ENCODE peak calls at places on chromosomes 13 and 19, in seven cellular contexts. C, O, V, T, W, N and Q are unnamed samples.
A peak's percentile ranks its signal among the peaks of the same experiment; 100 is the strongest.

GRCh38 chr13:42525035-42525504 is 48.9 kb upstream of the TNFSF11 start:
- DNase-seq in T (no peak), V (peak; percentile 77), O (peak; percentile 80), W (no peak), C (no peak), N (peak; percentile 70), Q (no peak)

GRCh38 chr13:68304287-68304893 is 1074.3 kb upstream of the PCDH9 start:
- DNase-seq in O (no peak), W (no peak), C (no peak), V (peak; percentile 3), T (no peak), N (peak; percentile 8), Q (peak; percentile 58)

GRCh38 chr19:35278578-35279284 is 3.6 kb upstream of the HAMP start:
- DNase-seq in T (no peak), O (no peak), W (no peak), N (no peak), C (no peak), V (no peak), Q (no peak)

GRCh38 chr13:77751513-77752456 is 54.3 kb downstream of the SLAIN1 start:
- DNase-seq in O (peak; percentile 22), W (peak; percentile 52), N (peak; percentile 63), T (no peak), C (peak; percentile 29), V (peak; percentile 62), Q (peak; percentile 57)

GRCh38 chr19:42301646-42302204 is at the start of gene PRR19:
- DNase-seq in T (no peak), O (no peak), C (no peak), V (no peak), W (no peak), N (no peak), Q (no peak)

GRCh38 chr19:45117167-45117594 is 24.2 kb downstream of the PPP1R37 start:
- DNase-seq in V (peak; percentile 22), N (no peak), W (no peak), O (no peak), C (no peak), T (no peak), Q (peak; percentile 36)

GRCh38 chr13:31322025-31322424 is 122.2 kb downstream of the B3GLCT start:
- DNase-seq in C (peak; percentile 5), O (peak; percentile 30), V (peak; percentile 93), T (no peak), N (peak; percentile 92), W (no peak), Q (no peak)

GRCh38 chr13:83007226-83007625 is 875.0 kb downstream of the SLITRK1 start:
- DNase-seq in V (no peak), T (no peak), C (no peak), N (no peak), W (no peak), O (no peak), Q (no peak)

GRCh38 chr19:8240274-8241229 is 31.4 kb downstream of the CERS4 start:
- DNase-seq in N (peak; percentile 98), C (peak; percentile 97), O (peak; percentile 91), V (peak; percentile 98), T (peak; percentile 88), W (peak; percentile 52), Q (peak; percentile 83)

GRCh38 chr13:48741377-48741776 is 87.6 kb downstream of the CYSLTR2 start:
- DNase-seq in W (no peak), V (peak; percentile 56), T (no peak), N (peak; percentile 50), C (no peak), O (peak; percentile 58), Q (no peak)

GRCh38 chr19:367963-368623 is 23.5 kb upstream of the MIER2 start:
- DNase-seq in O (no peak), N (no peak), V (no peak), T (no peak), W (no peak), C (no peak), Q (no peak)

GRCh38 chr13:64255988-64256387 is 2840.3 kb upstream of the PCDH20 start:
- DNase-seq in O (no peak), T (no peak), C (no peak), V (no peak), N (no peak), W (no peak), Q (no peak)

GRCh38 chr13:45257638-45258338 is 56.9 kb upstream of the KCTD4 start:
- DNase-seq in V (no peak), O (no peak), N (no peak), C (no peak), W (no peak), T (no peak), Q (no peak)

GRCh38 chr13:76425930-76426329 is 460.3 kb downstream of the KCTD12 start:
- DNase-seq in C (no peak), N (peak; percentile 77), T (no peak), W (no peak), V (peak; percentile 80), O (peak; percentile 34), Q (no peak)

GRCh38 chr13:113595131-113595530 is 10.6 kb downstream of the TFDP1 start:
- DNase-seq in V (no peak), O (no peak), C (no peak), N (no peak), W (no peak), T (no peak), Q (no peak)

GRCh38 chr19:28023064-28023463 is 1189.9 kb downstream of the UQCRFS1 start:
- DNase-seq in T (no peak), V (peak; percentile 16), O (no peak), W (no peak), N (peak; percentile 4), C (no peak), Q (no peak)

GRCh38 chr19:14006766-14007562 is 844 bp upstream of the RFX1 start:
- DNase-seq in V (no peak), N (no peak), W (no peak), O (peak; percentile 16), T (peak; percentile 91), C (no peak), Q (peak; percentile 89)

GRCh38 chr13:99093997-99094396 is 106.7 kb upstream of the UBAC2 start:
- DNase-seq in W (no peak), C (no peak), T (no peak), N (no peak), V (no peak), O (no peak), Q (no peak)

GRCh38 chr19:47573076-47574026 is at the start of gene ZNF541:
- DNase-seq in N (peak; percentile 71), O (no peak), V (peak; percentile 80), T (peak; percentile 78), W (peak; percentile 85), C (peak; percentile 59), Q (peak; percentile 68)

GRCh38 chr19:53333071-53333465 is 481 bp upstream of the ZNF845 start:
- DNase-seq in N (no peak), C (peak; percentile 44), T (peak; percentile 68), V (no peak), W (no peak), O (peak; percentile 41), Q (peak; percentile 58)

GRCh38 chr19:53333466-53334449 is at the start of gene ZNF845:
- DNase-seq in N (peak; percentile 95), W (peak; percentile 93), O (peak; percentile 92), V (peak; percentile 96), T (peak; percentile 96), C (peak; percentile 95), Q (peak; percentile 96)

GRCh38 chr19:53328967-53329366 is 4.6 kb upstream of the ZNF845 start:
- DNase-seq in O (no peak), T (no peak), C (peak; percentile 47), V (peak; percentile 41), W (no peak), N (peak; percentile 32), Q (no peak)

DNA sequence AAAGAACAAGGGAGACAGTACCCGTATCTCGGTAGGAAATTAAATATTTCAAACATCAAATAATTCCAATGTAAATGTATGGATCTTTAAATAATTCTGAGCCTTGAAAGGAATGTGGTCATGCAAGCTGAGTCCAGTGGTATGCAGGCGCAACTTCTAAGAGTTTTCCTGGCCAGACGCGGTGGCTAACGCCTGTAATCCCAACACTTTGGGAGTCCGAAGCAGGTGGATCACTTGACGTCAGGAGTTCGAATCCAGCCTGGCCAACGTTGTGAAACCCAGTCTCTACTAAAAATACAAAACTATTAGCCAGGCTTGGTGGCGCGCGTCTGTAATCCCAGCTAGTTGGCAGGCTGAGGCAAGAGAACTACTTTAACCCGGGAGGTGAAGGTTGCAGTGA is 1.1 kb upstream of the ZNF845 start:
- DNase-seq in T (no peak), C (no peak), V (no peak), O (no peak), N (no peak), W (no peak), Q (no peak)
- H3K4me3 ChIP-seq in T (no peak overlapping the region), C (peak overlapping the region; percentile 44), V (peak overlapping the region; percentile 83), O (no peak overlapping the region), N (peak overlapping the region; percentile 72), W (no peak overlapping the region), Q (no peak overlapping the region)

GRCh38 chr19:55493052-55493649 is 4.9 kb downstream of the SSC5D start:
- DNase-seq in V (peak; percentile 62), W (no peak), C (no peak), N (peak; percentile 62), O (no peak), T (no peak), Q (no peak)
- H3K4me3 ChIP-seq in V (no peak overlapping the region), W (no peak overlapping the region), C (no peak overlapping the region), N (peak overlapping the region; percentile 62), O (peak overlapping the region; percentile 9), T (no peak overlapping the region), Q (no peak overlapping the region)

DNA sequence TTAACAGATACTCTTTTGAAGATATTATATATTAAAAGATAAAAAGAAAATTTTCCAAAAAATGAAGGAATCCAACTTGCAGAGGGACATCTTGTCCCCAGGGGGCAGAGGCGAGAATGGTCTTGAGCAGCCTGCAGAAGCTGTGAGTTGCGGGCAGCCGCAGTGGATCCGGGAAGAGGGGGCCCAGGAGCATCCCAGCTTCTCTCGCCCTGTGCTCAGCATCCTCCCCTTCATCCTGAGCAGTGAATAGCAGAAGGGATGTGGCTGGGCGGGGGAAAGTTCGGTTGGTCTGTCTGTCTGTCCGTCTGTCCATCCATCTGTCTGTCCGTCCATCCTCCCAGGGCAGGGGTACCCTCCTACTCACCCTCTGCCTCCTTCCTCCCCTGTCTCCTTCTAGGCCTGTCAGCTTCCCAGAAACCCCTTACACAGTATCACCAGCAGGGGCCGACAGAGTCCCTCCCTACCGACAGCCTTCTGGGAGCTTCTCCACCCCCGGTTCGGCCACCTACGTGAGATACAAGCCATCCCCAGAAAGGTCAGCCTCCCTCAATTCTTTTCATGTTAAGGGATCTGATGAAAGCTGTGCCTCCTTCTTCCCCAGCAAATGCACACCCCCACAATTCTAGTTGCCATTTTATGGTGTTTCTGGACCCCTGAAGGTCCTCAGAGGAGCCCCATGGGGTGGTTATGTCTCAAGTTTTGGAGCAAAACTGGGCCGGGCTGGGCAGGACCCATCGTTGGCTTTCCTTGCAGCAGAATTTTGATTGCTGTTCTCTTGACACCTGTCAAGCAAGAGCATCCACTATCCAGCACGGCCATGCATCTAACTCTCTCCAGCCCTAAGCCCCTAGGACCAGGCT is 81.6 kb downstream of the DPF1 start:
- DNase-seq in O (peak; percentile 60), T (no peak), V (peak; percentile 66), N (peak; percentile 67), W (no peak), C (peak; percentile 8), Q (peak; percentile 44)
- H3K4me3 ChIP-seq in O (no peak overlapping the region), T (no peak overlapping the region), V (no peak overlapping the region), N (no peak overlapping the region), W (no peak overlapping the region), C (no peak overlapping the region), Q (no peak overlapping the region)

DNA sequence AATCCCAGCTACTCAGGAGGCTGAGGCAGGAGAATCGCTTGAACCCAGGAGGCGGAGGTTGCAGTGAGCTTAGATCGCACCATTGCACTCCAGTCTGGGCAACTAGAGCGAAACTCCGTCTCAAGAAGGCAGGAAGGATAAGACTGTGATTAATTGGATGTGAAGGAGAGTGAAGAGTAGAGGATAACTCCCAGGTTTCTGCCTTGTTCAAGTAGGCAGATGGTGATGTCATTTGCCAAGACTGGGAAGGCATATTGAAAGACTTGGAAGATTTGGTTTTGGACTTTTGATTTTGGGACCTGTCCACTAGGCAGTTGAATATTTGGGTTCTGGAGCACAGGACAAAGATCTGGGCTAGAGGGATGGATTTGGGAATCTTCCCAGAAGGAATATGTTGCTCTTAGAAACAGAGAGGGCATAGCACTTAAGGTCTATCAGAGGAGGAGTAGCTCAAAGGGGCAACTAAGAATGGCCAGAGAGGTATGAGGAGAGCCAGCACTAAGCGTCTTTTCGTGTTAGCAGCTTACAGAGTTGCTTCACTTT is 20.0 kb downstream of the GARRE1 start:
- DNase-seq in T (no peak), V (peak; percentile 51), O (no peak), W (no peak), N (no peak), C (no peak), Q (no peak)
- H3K4me3 ChIP-seq in T (no peak overlapping the region), V (no peak overlapping the region), O (peak overlapping the region; percentile 17), W (no peak overlapping the region), N (peak overlapping the region; percentile 3), C (no peak overlapping the region), Q (no peak overlapping the region)